ENCODE peak calls at places on chromosomes 6 and 20, in four cellular contexts. Q is NB4, B is tibial nerve, M is epithelial cell of proximal tubule. R is an unnamed sample.

GRCh38 chr20:51095755-51096509 is 73.0 kb upstream of the KCNG1 start:
- DNase-seq in Q (peak; percentile 16), B (no peak), M (no peak), R (peak; percentile 6)

GRCh38 chr20:43963872-43964791 is 49.5 kb downstream of the TOX2 start:
- DNase-seq in Q (peak; percentile 88), B (no peak), M (no peak), R (peak; percentile 91)

GRCh38 chr6:28134015-28134414 is 7.7 kb upstream of the ZKSCAN8 start:
- DNase-seq in Q (peak; percentile 72), B (no peak), M (no peak), R (peak; percentile 55)

GRCh38 chr6:158026054-158026900 is 44.6 kb downstream of the SYNJ2 start:
- DNase-seq in Q (peak; percentile 90), B (peak; percentile 70), M (no peak), R (peak; percentile 99)

GRCh38 chr6:48817714-48818113 is 645.3 kb downstream of the MMUT start:
- DNase-seq in Q (no peak), B (no peak), M (no peak), R (peak; percentile 83)

GRCh38 chr20:5216663-5217062 is 89.9 kb downstream of the CDS2 start:
- DNase-seq in Q (no peak), B (no peak), M (no peak), R (no peak)

GRCh38 chr6:3987576-3987975 is 91.4 kb downstream of the FAM217A start:
- DNase-seq in Q (no peak), B (no peak), M (no peak), R (no peak)

GRCh38 chr6:29764422-29765196 is 41.4 kb downstream of the HLA-F start:
- DNase-seq in Q (no peak), B (no peak), M (no peak), R (peak; percentile 72)

GRCh38 chr6:159213401-159213800 is 44.2 kb downstream of the FNDC1 start:
- DNase-seq in Q (no peak), B (no peak), M (no peak), R (peak; percentile 55)

GRCh38 chr6:71698698-71699097 is 187.7 kb upstream of the RIMS1 start:
- DNase-seq in Q (no peak), B (no peak), M (no peak), R (no peak)

GRCh38 chr6:10933126-10933525 is 46.3 kb downstream of the SYCP2L start:
- DNase-seq in Q (no peak), B (no peak), M (no peak), R (no peak)

GRCh38 chr20:29873946-29874345 is 1383.5 kb upstream of the DEFB115 start:
- DNase-seq in Q (peak; percentile 69), B (no peak), M (no peak), R (peak; percentile 51)

GRCh38 chr6:30720738-30721197 is 616 bp downstream of the TUBB start:
- DNase-seq in Q (peak; percentile 90), B (peak; percentile 52), M (no peak), R (peak; percentile 45)

GRCh38 chr20:3312940-3313656 is 74.1 kb upstream of the SLC4A11 start:
- DNase-seq in Q (peak; percentile 91), B (no peak), M (peak; percentile 56), R (peak; percentile 44)

GRCh38 chr20:38057351-38057972 is 23.9 kb downstream of the RPRD1B start:
- DNase-seq in Q (peak; percentile 79), B (peak; percentile 84), M (no peak), R (peak; percentile 71)

GRCh38 chr6:89979473-89980119 is 85.3 kb downstream of the GJA10 start:
- DNase-seq in Q (no peak), B (no peak), M (no peak), R (no peak)

GRCh38 chr6:157770946-157771345 is 52.1 kb upstream of the SNX9 start:
- DNase-seq in Q (no peak), B (no peak), M (no peak), R (peak; percentile 85)

GRCh38 chr20:32190608-32191415 is 16.7 kb downstream of the PLAGL2 start:
- DNase-seq in Q (no peak), B (no peak), M (no peak), R (peak; percentile 19)

GRCh38 chr6:1381397-1382330 is 7.7 kb upstream of the FOXF2 start:
- DNase-seq in Q (peak; percentile 65), B (no peak), M (no peak), R (no peak)

GRCh38 chr20:44494266-44494665 is 18.6 kb downstream of the TTPAL start:
- DNase-seq in Q (no peak), B (no peak), M (no peak), R (peak; percentile 73)

GRCh38 chr20:47670913-47671312 is 114.4 kb downstream of the SULF2 start:
- DNase-seq in Q (no peak), B (no peak), M (no peak), R (no peak)

GRCh38 chr6:26183237-26183580 is 96.0 kb downstream of the HFE start:
- DNase-seq in Q (no peak), B (no peak), M (no peak), R (no peak)

GRCh38 chr6:17476506-17476905 is 83.1 kb downstream of the CAP2 start:
- DNase-seq in Q (no peak), B (no peak), M (no peak), R (no peak)

GRCh38 chr6:1686117-1687098 is 76.7 kb downstream of the FOXC1 start:
- DNase-seq in Q (no peak), B (no peak), M (peak; percentile 27), R (peak; percentile 94)

GRCh38 chr20:17735206-17735804 is 35.5 kb downstream of the BANF2 start:
- DNase-seq in Q (no peak), B (no peak), M (no peak), R (no peak)

GRCh38 chr20:49775229-49775693 is 37.4 kb upstream of the SLC9A8 start:
- DNase-seq in Q (peak; percentile 62), B (no peak), M (peak; percentile 96), R (peak; percentile 89)

GRCh38 chr6:108518714-108519576 is 41.8 kb upstream of the FOXO3 start:
- DNase-seq in Q (peak; percentile 60), B (no peak), M (no peak), R (peak; percentile 42)

GRCh38 chr20:2470051-2470431 is 548 bp downstream of the SNRPB start:
- DNase-seq in Q (peak; percentile 85), B (no peak), M (no peak), R (peak; percentile 62)

GRCh38 chr6:13038315-13039261 is 289.7 kb downstream of the TBC1D7 start:
- DNase-seq in Q (peak; percentile 45), B (no peak), M (no peak), R (peak; percentile 22)

GRCh38 chr20:53387983-53388675 is 205.5 kb downstream of the ZNF217 start:
- DNase-seq in Q (no peak), B (no peak), M (no peak), R (no peak)

GRCh38 chr20:18299364-18299763 is 11.0 kb downstream of the ZNF133 start:
- DNase-seq in Q (no peak), B (no peak), M (no peak), R (no peak)

DNA sequence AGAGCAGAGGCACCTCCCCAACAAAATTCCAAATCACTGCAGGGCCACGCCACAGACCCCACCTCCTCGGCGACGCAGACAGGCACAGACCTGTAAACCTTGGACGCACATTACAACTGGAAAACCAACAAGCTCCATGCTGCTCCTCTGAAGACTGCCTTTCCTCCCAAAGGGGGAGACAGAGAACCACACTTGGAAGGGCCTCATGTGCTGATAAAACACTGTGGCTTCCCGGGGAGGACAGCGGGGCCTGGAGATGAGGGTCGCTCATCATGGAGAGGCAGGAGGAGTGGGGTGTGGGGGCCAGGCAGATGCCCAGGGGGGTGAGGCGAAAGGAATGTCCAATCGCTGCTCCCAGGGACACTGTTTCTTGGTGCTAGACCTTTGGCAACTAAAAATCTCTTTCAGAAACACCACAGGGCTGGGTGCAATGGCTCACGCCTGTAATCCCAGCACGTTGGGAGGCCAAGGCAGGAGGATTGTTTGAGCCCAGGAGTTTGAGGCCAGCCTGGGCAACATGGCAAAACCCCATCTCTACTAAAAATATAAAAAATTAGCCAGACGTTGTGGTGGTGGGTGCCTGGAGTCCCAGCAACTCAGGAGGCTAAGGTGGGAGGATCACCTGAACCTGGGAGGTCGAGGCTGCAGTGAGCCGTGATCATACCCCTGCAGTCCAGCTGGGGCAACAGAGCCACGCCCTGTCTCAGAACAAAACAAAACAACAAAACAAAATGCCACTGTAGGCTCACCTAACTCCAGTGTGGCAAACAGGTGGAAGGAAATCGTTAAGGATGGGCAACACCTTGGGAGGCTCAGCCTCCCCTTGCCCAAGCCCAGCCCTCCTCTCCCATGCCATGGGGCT is 53.8 kb downstream of the ABHD12 start:
- DNase-seq in Q (peak; percentile 37), B (no peak), M (no peak), R (peak; percentile 28)
- TF ChIP-seq CTCF in Q (peak; percentile 14), B (peak; percentile 15), M (peak; percentile 65), R (peak; percentile 25)

GRCh38 chr6:154661751-154662150 is 71.5 kb upstream of the SCAF8 start:
- DNase-seq in Q (no peak), B (no peak), M (no peak), R (peak; percentile 12)
- H3K4me3 ChIP-seq in Q (no peak overlapping the region), B (no peak overlapping the region), M (no peak overlapping the region), R (no peak overlapping the region)

DNA sequence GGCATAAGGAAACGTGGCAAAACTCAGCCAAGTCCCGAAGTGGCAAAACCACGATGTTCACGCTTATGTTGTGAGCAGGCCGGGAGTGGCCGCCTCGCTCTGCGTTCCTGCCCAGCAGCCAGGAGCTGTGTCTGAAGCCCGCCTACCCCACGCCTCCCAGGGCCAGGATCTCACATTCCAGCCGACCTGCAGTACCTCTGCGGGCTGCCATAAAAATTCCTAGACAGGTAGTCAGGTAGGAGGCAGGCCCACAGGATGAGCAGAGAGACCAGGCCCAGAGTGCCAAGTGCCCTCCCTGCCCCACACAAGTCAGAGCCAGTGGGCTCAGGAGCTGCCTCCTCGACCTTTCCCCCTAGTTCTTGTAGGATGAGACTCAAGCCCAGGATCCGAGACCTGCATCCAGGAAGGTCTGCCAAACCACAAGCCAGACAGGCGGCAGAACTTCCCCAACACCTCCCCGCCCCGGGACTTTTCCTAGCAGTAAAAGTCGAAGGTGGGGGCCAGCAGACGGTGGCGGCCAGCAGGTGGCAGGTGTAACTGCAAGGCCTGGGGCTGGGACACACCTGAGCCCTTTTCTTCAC is 16.7 kb downstream of the PMEPA1 start:
- DNase-seq in Q (no peak), B (no peak), M (no peak), R (no peak)
- TF ChIP-seq CTCF in Q (no peak), B (no peak), M (peak; percentile 55), R (no peak)

DNA sequence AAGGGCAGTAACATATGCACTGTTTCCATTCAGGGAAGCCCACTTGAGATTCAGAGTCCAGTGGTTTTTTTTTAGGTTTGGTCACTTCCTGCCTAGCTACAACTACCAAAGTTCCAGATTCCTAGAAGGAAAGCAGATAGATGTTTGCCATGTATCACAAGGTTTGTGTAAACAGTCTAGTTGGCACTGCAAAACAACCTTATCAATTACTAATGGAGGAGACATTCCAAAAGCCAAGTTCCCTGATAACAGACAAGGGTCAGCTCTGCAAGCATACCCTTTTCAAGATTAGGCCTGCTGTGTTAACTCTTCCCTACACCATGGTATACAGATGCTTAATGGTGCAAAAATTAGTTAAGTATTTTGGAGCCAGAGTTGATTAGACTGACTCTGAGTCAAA is 141.3 kb upstream of the GLP1R start:
- DNase-seq in Q (no peak), B (no peak), M (no peak), R (no peak)
- H3K4me3 ChIP-seq in Q (no peak overlapping the region), B (no peak overlapping the region), M (no peak overlapping the region), R (no peak overlapping the region)

GRCh38 chr20:24432057-24432456 is 37.4 kb upstream of the SYNDIG1 start:
- DNase-seq in Q (no peak), B (no peak), M (no peak), R (no peak)
- TF ChIP-seq CTCF in Q (no peak), B (no peak), M (no peak), R (no peak)